ENCODE peak calls at places on chromosomes 2 and 18, in six cellular contexts. One of them, this sample, is unnamed.
A peak's percentile ranks its signal among the peaks of the same experiment; 100 is the strongest.

GRCh38 chr18:73735836-73736235 is 411.8 kb downstream of the FBXO15 start:
- DNase-seq in heart left ventricle: no peak
- DNase-seq in nephron progenitor cell: no peak
- DNase-seq in prostate gland: no peak
- DNase-seq in fibroblast of pulmonary artery: no peak
- DNase-seq in AG10803: no peak
- DNase-seq in this sample: no peak

GRCh38 chr2:9744256-9745004 is 98.8 kb upstream of the TAF1B start:
- DNase-seq in heart left ventricle: no peak
- DNase-seq in nephron progenitor cell: no peak
- DNase-seq in prostate gland: no peak
- DNase-seq in fibroblast of pulmonary artery: no peak
- DNase-seq in AG10803: peak; percentile 46
- DNase-seq in this sample: no peak

GRCh38 chr2:205708231-205708631 is 25.9 kb downstream of the NRP2 start:
- DNase-seq in heart left ventricle: peak; percentile 68
- DNase-seq in nephron progenitor cell: no peak
- DNase-seq in prostate gland: no peak
- DNase-seq in fibroblast of pulmonary artery: peak; percentile 75
- DNase-seq in AG10803: peak; percentile 59
- DNase-seq in this sample: no peak

GRCh38 chr2:172701250-172701649 is 34.4 kb upstream of the RAPGEF4 start:
- DNase-seq in heart left ventricle: no peak
- DNase-seq in nephron progenitor cell: no peak
- DNase-seq in prostate gland: no peak
- DNase-seq in fibroblast of pulmonary artery: peak; percentile 43
- DNase-seq in AG10803: peak; percentile 80
- DNase-seq in this sample: no peak

GRCh38 chr2:84701880-84702279 is 179.0 kb downstream of the TRABD2A start:
- DNase-seq in heart left ventricle: no peak
- DNase-seq in nephron progenitor cell: no peak
- DNase-seq in prostate gland: no peak
- DNase-seq in fibroblast of pulmonary artery: peak; percentile 53
- DNase-seq in AG10803: peak; percentile 98
- DNase-seq in this sample: no peak

GRCh38 chr2:33620-34019 is 12.7 kb downstream of the FAM110C start:
- DNase-seq in heart left ventricle: no peak
- DNase-seq in nephron progenitor cell: no peak
- DNase-seq in prostate gland: peak; percentile 76
- DNase-seq in fibroblast of pulmonary artery: no peak
- DNase-seq in AG10803: no peak
- DNase-seq in this sample: no peak

GRCh38 chr2:36539631-36540030 is 58.3 kb downstream of the FEZ2 start:
- DNase-seq in heart left ventricle: no peak
- DNase-seq in nephron progenitor cell: no peak
- DNase-seq in prostate gland: no peak
- DNase-seq in fibroblast of pulmonary artery: peak; percentile 24
- DNase-seq in AG10803: peak; percentile 54
- DNase-seq in this sample: no peak

GRCh38 chr18:12776821-12777471 is 74.1 kb downstream of the PSMG2 start:
- DNase-seq in heart left ventricle: no peak
- DNase-seq in nephron progenitor cell: no peak
- DNase-seq in prostate gland: no peak
- DNase-seq in fibroblast of pulmonary artery: no peak
- DNase-seq in AG10803: no peak
- DNase-seq in this sample: no peak

GRCh38 chr2:231932985-231933915 is 7.1 kb upstream of the NPPC start:
- DNase-seq in heart left ventricle: no peak
- DNase-seq in nephron progenitor cell: no peak
- DNase-seq in prostate gland: no peak
- DNase-seq in fibroblast of pulmonary artery: no peak
- DNase-seq in AG10803: no peak
- DNase-seq in this sample: no peak

GRCh38 chr2:196607073-196607472 is 32.4 kb upstream of the CCDC150 start:
- DNase-seq in heart left ventricle: no peak
- DNase-seq in nephron progenitor cell: no peak
- DNase-seq in prostate gland: no peak
- DNase-seq in fibroblast of pulmonary artery: peak; percentile 40
- DNase-seq in AG10803: peak; percentile 21
- DNase-seq in this sample: no peak

GRCh38 chr2:181309161-181309560 is 148.0 kb upstream of the ITGA4 start:
- DNase-seq in heart left ventricle: no peak
- DNase-seq in nephron progenitor cell: no peak
- DNase-seq in prostate gland: no peak
- DNase-seq in fibroblast of pulmonary artery: no peak
- DNase-seq in AG10803: no peak
- DNase-seq in this sample: no peak
- TF ChIP-seq CTCF in heart left ventricle: no peak
- TF ChIP-seq CTCF in nephron progenitor cell: no peak
- TF ChIP-seq CTCF in prostate gland: no peak
- TF ChIP-seq CTCF in fibroblast of pulmonary artery: no peak
- TF ChIP-seq CTCF in AG10803: no peak
- TF ChIP-seq CTCF in this sample: no peak

GRCh38 chr2:102044235-102044920 is 52.6 kb downstream of the IL1R2 start:
- DNase-seq in heart left ventricle: no peak
- DNase-seq in nephron progenitor cell: no peak
- DNase-seq in prostate gland: no peak
- DNase-seq in fibroblast of pulmonary artery: no peak
- DNase-seq in AG10803: no peak
- DNase-seq in this sample: no peak
- TF ChIP-seq CTCF in heart left ventricle: no peak
- TF ChIP-seq CTCF in nephron progenitor cell: no peak
- TF ChIP-seq CTCF in prostate gland: no peak
- TF ChIP-seq CTCF in fibroblast of pulmonary artery: no peak
- TF ChIP-seq CTCF in AG10803: no peak
- TF ChIP-seq CTCF in this sample: no peak

DNA sequence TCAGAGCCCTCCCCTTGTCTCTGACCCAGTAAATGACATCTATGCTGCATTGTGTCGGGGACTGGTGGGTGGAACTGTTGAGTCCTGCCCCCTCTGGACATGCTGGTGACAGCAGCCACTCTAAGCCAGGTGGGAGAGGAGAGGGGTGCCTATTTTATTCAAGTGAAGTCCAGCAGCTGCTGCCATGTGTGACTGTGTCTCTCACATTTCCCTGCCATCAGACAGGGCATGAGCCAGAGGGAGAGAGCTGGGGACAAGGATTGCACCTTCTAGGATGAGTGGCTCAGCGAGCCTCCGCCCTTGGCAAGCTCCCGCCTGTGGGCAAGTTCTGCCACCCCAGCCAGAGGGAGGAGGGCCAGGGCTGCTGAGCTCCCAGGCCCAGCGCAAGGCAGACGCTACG is 13.7 kb downstream of the NGEF start:
- DNase-seq in heart left ventricle: no peak
- DNase-seq in nephron progenitor cell: no peak
- DNase-seq in prostate gland: no peak
- DNase-seq in fibroblast of pulmonary artery: no peak
- DNase-seq in AG10803: no peak
- DNase-seq in this sample: no peak
- TF ChIP-seq CTCF in heart left ventricle: no peak
- TF ChIP-seq CTCF in nephron progenitor cell: no peak
- TF ChIP-seq CTCF in prostate gland: no peak
- TF ChIP-seq CTCF in fibroblast of pulmonary artery: no peak
- TF ChIP-seq CTCF in AG10803: no peak
- TF ChIP-seq CTCF in this sample: no peak

GRCh38 chr2:20451346-20451745 is 4.5 kb downstream of the RHOB start:
- DNase-seq in heart left ventricle: no peak
- DNase-seq in nephron progenitor cell: no peak
- DNase-seq in prostate gland: no peak
- DNase-seq in fibroblast of pulmonary artery: peak; percentile 80
- DNase-seq in AG10803: no peak
- DNase-seq in this sample: no peak

GRCh38 chr2:20453087-20453486 is 6.2 kb downstream of the RHOB start:
- DNase-seq in heart left ventricle: no peak
- DNase-seq in nephron progenitor cell: no peak
- DNase-seq in prostate gland: no peak
- DNase-seq in fibroblast of pulmonary artery: no peak
- DNase-seq in AG10803: no peak
- DNase-seq in this sample: no peak

GRCh38 chr2:20454036-20454981 is 7.4 kb downstream of the RHOB start:
- DNase-seq in heart left ventricle: no peak
- DNase-seq in nephron progenitor cell: no peak
- DNase-seq in prostate gland: no peak
- DNase-seq in fibroblast of pulmonary artery: no peak
- DNase-seq in AG10803: no peak
- DNase-seq in this sample: no peak

GRCh38 chr2:20451761-20452499 is 5.1 kb downstream of the RHOB start:
- DNase-seq in heart left ventricle: no peak
- DNase-seq in nephron progenitor cell: no peak
- DNase-seq in prostate gland: no peak
- DNase-seq in fibroblast of pulmonary artery: peak; percentile 14
- DNase-seq in AG10803: no peak
- DNase-seq in this sample: no peak

GRCh38 chr2:20452551-20452950 is 5.7 kb downstream of the RHOB start:
- DNase-seq in heart left ventricle: peak; percentile 26
- DNase-seq in nephron progenitor cell: no peak
- DNase-seq in prostate gland: no peak
- DNase-seq in fibroblast of pulmonary artery: peak; percentile 90
- DNase-seq in AG10803: no peak
- DNase-seq in this sample: no peak
- TF ChIP-seq CTCF in heart left ventricle: no peak
- TF ChIP-seq CTCF in nephron progenitor cell: no peak
- TF ChIP-seq CTCF in prostate gland: peak; percentile 16
- TF ChIP-seq CTCF in fibroblast of pulmonary artery: peak; percentile 63
- TF ChIP-seq CTCF in AG10803: no peak
- TF ChIP-seq CTCF in this sample: no peak

GRCh38 chr2:45729753-45730512 is 78.5 kb downstream of the PRKCE start:
- DNase-seq in heart left ventricle: no peak
- DNase-seq in nephron progenitor cell: no peak
- DNase-seq in prostate gland: no peak
- DNase-seq in fibroblast of pulmonary artery: no peak
- DNase-seq in AG10803: no peak
- DNase-seq in this sample: no peak
- TF ChIP-seq CTCF in heart left ventricle: no peak
- TF ChIP-seq CTCF in nephron progenitor cell: peak; percentile 13
- TF ChIP-seq CTCF in prostate gland: peak; percentile 26
- TF ChIP-seq CTCF in fibroblast of pulmonary artery: peak; percentile 28
- TF ChIP-seq CTCF in AG10803: no peak
- TF ChIP-seq CTCF in this sample: peak; percentile 28

DNA sequence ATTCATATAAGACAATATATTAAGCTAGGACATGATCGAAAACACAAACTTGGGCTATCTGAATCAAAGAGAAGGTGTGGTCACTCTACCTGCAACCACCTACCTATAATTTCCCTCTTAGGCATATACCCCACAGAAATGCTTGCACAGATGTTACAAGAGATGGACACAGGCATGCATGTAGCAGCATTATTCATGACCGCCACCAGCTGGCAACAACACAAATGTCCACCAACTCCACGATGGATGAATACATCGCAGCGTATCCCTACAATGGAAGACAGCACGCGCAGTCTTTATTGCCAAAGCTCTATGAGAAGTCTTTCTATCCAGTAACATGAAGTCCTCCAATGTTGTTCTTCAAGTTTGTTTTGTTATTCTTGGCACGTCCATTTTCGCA is 90.8 kb downstream of the ARL4C start:
- DNase-seq in heart left ventricle: no peak
- DNase-seq in nephron progenitor cell: no peak
- DNase-seq in prostate gland: no peak
- DNase-seq in fibroblast of pulmonary artery: no peak
- DNase-seq in AG10803: no peak
- DNase-seq in this sample: no peak
- TF ChIP-seq CTCF in heart left ventricle: no peak
- TF ChIP-seq CTCF in nephron progenitor cell: no peak
- TF ChIP-seq CTCF in prostate gland: no peak
- TF ChIP-seq CTCF in fibroblast of pulmonary artery: no peak
- TF ChIP-seq CTCF in AG10803: no peak
- TF ChIP-seq CTCF in this sample: no peak

DNA sequence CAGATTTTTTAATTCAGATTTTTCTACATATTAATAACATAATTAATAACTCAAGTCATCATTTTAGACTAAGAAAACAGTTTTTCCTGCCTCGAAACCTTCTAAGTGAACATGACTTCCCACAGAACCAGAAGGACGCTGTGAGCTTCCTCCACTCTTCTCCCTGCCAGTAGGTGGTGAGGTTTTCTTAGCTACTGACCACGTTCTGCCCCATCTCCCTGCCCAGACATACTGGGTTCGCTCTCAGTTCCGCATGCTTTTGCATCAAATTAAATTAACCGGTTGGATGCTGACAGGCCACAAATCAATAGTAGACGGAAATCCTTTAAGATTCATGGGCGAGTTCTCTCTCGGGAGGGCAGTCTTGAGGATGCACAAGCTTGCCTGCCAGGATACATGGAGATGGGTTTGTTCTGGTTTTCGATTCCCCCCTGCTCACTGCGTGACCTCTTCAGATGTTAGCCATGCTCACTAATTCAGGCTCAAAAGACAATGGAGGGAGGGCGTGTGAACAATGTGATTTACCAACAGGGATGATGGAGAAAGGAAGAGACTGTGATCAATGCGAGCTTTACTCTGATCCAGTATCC is 375.9 kb downstream of the EIPR1 start:
- DNase-seq in heart left ventricle: no peak
- DNase-seq in nephron progenitor cell: peak; percentile 24
- DNase-seq in prostate gland: peak; percentile 22
- DNase-seq in fibroblast of pulmonary artery: peak; percentile 1
- DNase-seq in AG10803: peak; percentile 15
- DNase-seq in this sample: no peak
- TF ChIP-seq CTCF in heart left ventricle: peak; percentile 41
- TF ChIP-seq CTCF in nephron progenitor cell: no peak
- TF ChIP-seq CTCF in prostate gland: peak; percentile 56
- TF ChIP-seq CTCF in fibroblast of pulmonary artery: no peak
- TF ChIP-seq CTCF in AG10803: peak; percentile 30
- TF ChIP-seq CTCF in this sample: peak; percentile 12

GRCh38 chr2:29405266-29405665 is 290.1 kb downstream of the CLIP4 start:
- DNase-seq in heart left ventricle: no peak
- DNase-seq in nephron progenitor cell: no peak
- DNase-seq in prostate gland: no peak
- DNase-seq in fibroblast of pulmonary artery: no peak
- DNase-seq in AG10803: no peak
- DNase-seq in this sample: no peak

GRCh38 chr2:29401994-29402393 is 286.8 kb downstream of the CLIP4 start:
- DNase-seq in heart left ventricle: no peak
- DNase-seq in nephron progenitor cell: peak; percentile 35
- DNase-seq in prostate gland: peak; percentile 11
- DNase-seq in fibroblast of pulmonary artery: no peak
- DNase-seq in AG10803: no peak
- DNase-seq in this sample: no peak

GRCh38 chr2:29405707-29406106 is 290.5 kb downstream of the CLIP4 start:
- DNase-seq in heart left ventricle: no peak
- DNase-seq in nephron progenitor cell: no peak
- DNase-seq in prostate gland: no peak
- DNase-seq in fibroblast of pulmonary artery: no peak
- DNase-seq in AG10803: no peak
- DNase-seq in this sample: no peak
- TF ChIP-seq CTCF in heart left ventricle: no peak
- TF ChIP-seq CTCF in nephron progenitor cell: no peak
- TF ChIP-seq CTCF in prostate gland: no peak
- TF ChIP-seq CTCF in fibroblast of pulmonary artery: no peak
- TF ChIP-seq CTCF in AG10803: no peak
- TF ChIP-seq CTCF in this sample: no peak

GRCh38 chr2:201858781-201859180 is 52.4 kb downstream of the CDK15 start:
- DNase-seq in heart left ventricle: no peak
- DNase-seq in nephron progenitor cell: peak; percentile 82
- DNase-seq in prostate gland: peak; percentile 5
- DNase-seq in fibroblast of pulmonary artery: no peak
- DNase-seq in AG10803: peak; percentile 80
- DNase-seq in this sample: peak; percentile 38
- TF ChIP-seq CTCF in heart left ventricle: no peak
- TF ChIP-seq CTCF in nephron progenitor cell: no peak
- TF ChIP-seq CTCF in prostate gland: no peak
- TF ChIP-seq CTCF in fibroblast of pulmonary artery: no peak
- TF ChIP-seq CTCF in AG10803: no peak
- TF ChIP-seq CTCF in this sample: no peak